ENCODE peak calls at places on chromosome 19, in six cellular contexts. O is NCI-H187; G is GM23248; L is amniotic stem cell; J is activated CD4-positive, CD25-positive, alpha-beta regulatory T cell; H is hypothalamus. Q is an unnamed sample.

GRCh38 chr19:41893899-41894298 is 10.9 kb downstream of the ARHGEF1 start:
- DNase-seq in O (no peak), G (peak; percentile 32), L (no peak), J (no peak), H (no peak), Q (no peak)

GRCh38 chr19:33060586-33060985 is 4.1 kb downstream of the RHPN2 start:
- DNase-seq in O (no peak), G (no peak), L (no peak), J (no peak), H (no peak), Q (no peak)

GRCh38 chr19:51333836-51334460 is 8.0 kb downstream of the VSIG10L start:
- DNase-seq in O (no peak), G (no peak), L (no peak), J (no peak), H (no peak), Q (no peak)

GRCh38 chr19:16860118-16860517 is 28.7 kb upstream of the F2RL3 start:
- DNase-seq in O (no peak), G (no peak), L (no peak), J (no peak), H (no peak), Q (no peak)

GRCh38 chr19:50980203-50980602 is 3.5 kb downstream of the KLK7 start:
- DNase-seq in O (no peak), G (no peak), L (no peak), J (no peak), H (no peak), Q (no peak)

GRCh38 chr19:33553530-33554310 is 32.1 kb upstream of the PEPD start:
- DNase-seq in O (no peak), G (no peak), L (no peak), J (no peak), H (no peak), Q (no peak)

GRCh38 chr19:19537321-19538048 is 580 bp upstream of the CILP2 start:
- DNase-seq in O (no peak), G (peak; percentile 62), L (no peak), J (no peak), H (no peak), Q (no peak)

GRCh38 chr19:6018786-6019185 is 40.8 kb upstream of the RANBP3 start:
- DNase-seq in O (no peak), G (no peak), L (no peak), J (no peak), H (no peak), Q (no peak)

GRCh38 chr19:3771033-3771905 is 759 bp downstream of the RAX2 start:
- DNase-seq in O (no peak), G (no peak), L (no peak), J (no peak), H (no peak), Q (no peak)

GRCh38 chr19:801030-801860 is 4.0 kb downstream of the PTBP1 start:
- DNase-seq in O (no peak), G (peak; percentile 72), L (no peak), J (no peak), H (no peak), Q (peak; percentile 20)

GRCh38 chr19:21474671-21475181 is 30.7 kb upstream of the ZNF429 start:
- DNase-seq in O (no peak), G (peak; percentile 72), L (no peak), J (peak; percentile 17), H (peak; percentile 62), Q (peak; percentile 67)

GRCh38 chr19:18895038-18895827 is 725 bp downstream of the CERS1 start:
- DNase-seq in O (no peak), G (peak; percentile 59), L (peak; percentile 22), J (no peak), H (peak; percentile 33), Q (peak; percentile 74)

GRCh38 chr19:37999309-38000213 is 92.6 kb downstream of the SIPA1L3 start:
- DNase-seq in O (no peak), G (peak; percentile 97), L (peak; percentile 78), J (no peak), H (no peak), Q (no peak)

GRCh38 chr19:41304706-41305483 is 5.1 kb upstream of the CCDC97 start:
- DNase-seq in O (no peak), G (no peak), L (no peak), J (no peak), H (no peak), Q (no peak)

GRCh38 chr19:40945645-40946044 is 45.4 kb upstream of the CYP2B6 start:
- DNase-seq in O (no peak), G (no peak), L (no peak), J (no peak), H (no peak), Q (no peak)

GRCh38 chr19:46579286-46579944 is 21.7 kb upstream of the CALM3 start:
- DNase-seq in O (no peak), G (peak; percentile 44), L (no peak), J (peak; percentile 34), H (peak; percentile 0), Q (no peak)

GRCh38 chr19:50551713-50552187 is 16.5 kb downstream of the LRRC4B start:
- DNase-seq in O (no peak), G (peak; percentile 18), L (no peak), J (no peak), H (peak; percentile 36), Q (peak; percentile 80)

GRCh38 chr19:10812902-10813404 is 23.1 kb downstream of the TMED1 start:
- DNase-seq in O (no peak), G (peak; percentile 99), L (peak; percentile 86), J (no peak), H (no peak), Q (no peak)

GRCh38 chr19:4329858-4330257 is 8.8 kb downstream of the STAP2 start:
- DNase-seq in O (no peak), G (no peak), L (no peak), J (no peak), H (no peak), Q (no peak)

GRCh38 chr19:19460258-19460731 is 54.8 kb downstream of the GATAD2A start:
- DNase-seq in O (no peak), G (peak; percentile 42), L (no peak), J (no peak), H (no peak), Q (no peak)

GRCh38 chr19:38653028-38653571 is 5.7 kb downstream of the ACTN4 start:
- DNase-seq in O (no peak), G (peak; percentile 81), L (no peak), J (no peak), H (no peak), Q (no peak)

GRCh38 chr19:29519931-29520330 is 5.9 kb upstream of the VSTM2B start:
- DNase-seq in O (no peak), G (no peak), L (no peak), J (no peak), H (no peak), Q (no peak)

GRCh38 chr19:54029930-54030490 is 33.7 kb downstream of the VSTM1 start:
- DNase-seq in O (peak; percentile 10), G (peak; percentile 71), L (peak; percentile 32), J (peak; percentile 13), H (no peak), Q (peak; percentile 24)

GRCh38 chr19:51002542-51003311 is 1.3 kb upstream of the KLK8 start:
- DNase-seq in O (no peak), G (peak; percentile 27), L (no peak), J (no peak), H (no peak), Q (no peak)

GRCh38 chr19:10593820-10594637 is 6.9 kb upstream of the AP1M2 start:
- DNase-seq in O (no peak), G (no peak), L (no peak), J (no peak), H (peak; percentile 12), Q (peak; percentile 20)

GRCh38 chr19:49758292-49758691 is 4.8 kb downstream of the TSKS start:
- DNase-seq in O (no peak), G (peak; percentile 84), L (no peak), J (no peak), H (no peak), Q (peak; percentile 27)

GRCh38 chr19:42295831-42296525 is 6.0 kb upstream of the PRR19 start:
- DNase-seq in O (peak; percentile 77), G (peak; percentile 65), L (no peak), J (peak; percentile 93), H (peak; percentile 48), Q (peak; percentile 49)

GRCh38 chr19:31331536-31331935 is 17.7 kb downstream of the TSHZ3 start:
- DNase-seq in O (no peak), G (no peak), L (no peak), J (no peak), H (no peak), Q (no peak)

GRCh38 chr19:30376272-30376671 is 4.1 kb downstream of the ZNF536 start:
- DNase-seq in O (no peak), G (no peak), L (no peak), J (no peak), H (no peak), Q (no peak)

GRCh38 chr19:38557205-38557799 is 60.5 kb downstream of the MAP4K1 start:
- DNase-seq in O (no peak), G (no peak), L (no peak), J (no peak), H (no peak), Q (no peak)

GRCh38 chr19:6073858-6074708 is 36.2 kb downstream of the RFX2 start:
- DNase-seq in O (no peak), G (no peak), L (no peak), J (no peak), H (no peak), Q (no peak)

GRCh38 chr19:6740589-6741348 is 1.3 kb downstream of the TRIP10 start:
- DNase-seq in O (no peak), G (peak; percentile 51), L (no peak), J (no peak), H (no peak), Q (peak; percentile 30)

GRCh38 chr19:12792048-12792852 is 964 bp downstream of the JUNB start:
- DNase-seq in O (no peak), G (peak; percentile 77), L (no peak), J (peak; percentile 43), H (peak; percentile 61), Q (peak; percentile 53)

GRCh38 chr19:48363500-48363809 is 285 bp downstream of the TMEM143 start:
- DNase-seq in O (no peak), G (no peak), L (no peak), J (peak; percentile 48), H (no peak), Q (no peak)

GRCh38 chr19:46337487-46337886 is 9.4 kb upstream of the PPP5C start:
- DNase-seq in O (no peak), G (no peak), L (no peak), J (no peak), H (no peak), Q (no peak)

GRCh38 chr19:18639706-18640105 is 2.9 kb downstream of the KLHL26 start:
- DNase-seq in O (no peak), G (no peak), L (no peak), J (no peak), H (no peak), Q (no peak)

GRCh38 chr19:56159009-56159501 is 16.8 kb upstream of the GALP start:
- DNase-seq in O (no peak), G (no peak), L (no peak), J (no peak), H (no peak), Q (no peak)

GRCh38 chr19:33290956-33291622 is 11.2 kb downstream of the CEBPA start:
- DNase-seq in O (no peak), G (peak; percentile 15), L (no peak), J (no peak), H (no peak), Q (no peak)

GRCh38 chr19:35395762-35396199 is 24.9 kb downstream of the GPR42 start:
- DNase-seq in O (no peak), G (peak; percentile 12), L (no peak), J (no peak), H (no peak), Q (no peak)

Q was measured in anterior cingulate cortex.